ENCODE peak calls at places on chromosomes 16 and 17, in six cellular contexts. O is astrocyte of the spinal cord, D is type B pancreatic cell, L is GDM1, I is heart right ventricle, A is GM12892. B is an unnamed sample.

GRCh38 chr17:48915459-48916282 is 7.5 kb downstream of the UBE2Z start:
- DNase-seq in O (peak), D (no peak), L (no peak), I (no peak), A (peak), B (no peak)

GRCh38 chr17:76139801-76140660 is 1.0 kb downstream of the FOXJ1 start:
- DNase-seq in O (no peak), D (no peak), L (no peak), I (no peak), A (peak), B (no peak)

GRCh38 chr16:81817789-81818304 is 38.8 kb downstream of the PLCG2 start:
- DNase-seq in O (no peak), D (no peak), L (no peak), I (no peak), A (no peak), B (no peak)

GRCh38 chr17:50155115-50155819 is 4.8 kb upstream of the PPP1R9B start:
- DNase-seq in O (no peak), D (no peak), L (no peak), I (peak), A (no peak), B (no peak)

GRCh38 chr17:17819561-17819995 is 17.2 kb downstream of the SREBF1 start:
- DNase-seq in O (peak), D (no peak), L (no peak), I (peak), A (peak), B (no peak)

GRCh38 chr17:78390241-78391050 is 12.0 kb downstream of the PGS1 start:
- DNase-seq in O (peak), D (no peak), L (no peak), I (peak), A (no peak), B (no peak)

GRCh38 chr17:80937501-80938356 is 53.9 kb upstream of the CHMP6 start:
- DNase-seq in O (no peak), D (no peak), L (no peak), I (no peak), A (no peak), B (no peak)

GRCh38 chr17:29059281-29059680 is 16.3 kb downstream of the PIPOX start:
- DNase-seq in O (peak), D (no peak), L (no peak), I (no peak), A (no peak), B (peak)

GRCh38 chr17:28684963-28685362 is 23.0 kb downstream of the SUPT6H start:
- DNase-seq in O (no peak), D (no peak), L (no peak), I (no peak), A (no peak), B (peak)

GRCh38 chr17:57130708-57131461 is 45.8 kb downstream of the AKAP1 start:
- DNase-seq in O (peak), D (peak), L (peak), I (peak), A (peak), B (peak)

GRCh38 chr16:17321824-17322223 is 148.9 kb downstream of the XYLT1 start:
- DNase-seq in O (no peak), D (no peak), L (no peak), I (no peak), A (no peak), B (no peak)

GRCh38 chr17:8871081-8871581 is 3.7 kb upstream of the PIK3R6 start:
- DNase-seq in O (no peak), D (no peak), L (no peak), I (no peak), A (no peak), B (no peak)

GRCh38 chr17:48753794-48754499 is 25.4 kb upstream of the HOXB13 start:
- DNase-seq in O (no peak), D (no peak), L (no peak), I (no peak), A (no peak), B (no peak)

GRCh38 chr16:3780570-3780969 is 63.2 kb upstream of the TRAP1 start:
- DNase-seq in O (peak), D (no peak), L (peak), I (no peak), A (no peak), B (no peak)

GRCh38 chr17:31401456-31402254 is 10.2 kb downstream of the RAB11FIP4 start:
- DNase-seq in O (no peak), D (no peak), L (no peak), I (no peak), A (no peak), B (no peak)

GRCh38 chr17:76789235-76789788 is 51.4 kb downstream of the MFSD11 start:
- DNase-seq in O (no peak), D (no peak), L (no peak), I (no peak), A (no peak), B (no peak)

B was measured in NCI-H2029.